ENCODE peak calls at places on chromosomes 4 and X, in four cellular contexts. J is mucosa of descending colon, E is right lobe of liver, K is T-helper 2 cell. G is an unnamed sample.

GRCh38 chr4:84235131-84235530 is 264.0 kb downstream of the NKX6-1 start:
- DNase-seq in E (no peak), K (no peak), J (no peak), G (no peak)

GRCh38 chr4:107044170-107044569 is 8.1 kb upstream of the DKK2 start:
- DNase-seq in J (no peak), E (no peak), K (no peak), G (no peak)

GRCh38 chrX:132480581-132481203 is 8.1 kb downstream of the MBNL3 start:
- DNase-seq in J (peak), E (peak), K (peak), G (no peak)

GRCh38 chr4:38547052-38547451 is 116.9 kb upstream of the KLF3 start:
- DNase-seq in E (no peak), J (no peak), K (no peak), G (no peak)

GRCh38 chrX:10648608-10649007 is 28.2 kb upstream of the MID1 start:
- DNase-seq in K (no peak), E (no peak), J (no peak), G (no peak)

GRCh38 chr4:95215991-95216605 is 332.7 kb downstream of the UNC5C start:
- DNase-seq in E (no peak), J (no peak), K (no peak), G (no peak)

GRCh38 chrX:43165343-43165920 is 387.5 kb upstream of the PPP1R2C start:
- DNase-seq in J (no peak), K (peak), E (no peak), G (no peak)

GRCh38 chr4:55498051-55498450 is 48.7 kb downstream of the CLOCK start:
- DNase-seq in E (no peak), K (no peak), J (no peak), G (no peak)

GRCh38 chrX:44241551-44241950 is 101.9 kb downstream of the EFHC2 start:
- DNase-seq in J (no peak), E (no peak), K (no peak), G (no peak)

GRCh38 chr4:144910753-144911152 is 187.2 kb downstream of the ANAPC10 start:
- DNase-seq in J (no peak), E (no peak), K (no peak), G (no peak)

GRCh38 chr4:184644553-184645307 is 4.5 kb downstream of the CASP3 start:
- DNase-seq in E (no peak), K (peak), J (no peak), G (no peak)

GRCh38 chr4:119209077-119209476 is 3.4 kb upstream of the USP53 start:
- DNase-seq in K (peak), J (no peak), E (no peak), G (no peak)

GRCh38 chrX:323721-324628 is 5.4 kb upstream of the GTPBP6 start:
- DNase-seq in J (peak), E (peak), K (peak), G (no peak)

GRCh38 chrX:153411255-153411987 is at the start of gene ZFP92:
- DNase-seq in E (no peak), K (peak), J (peak), G (no peak)

GRCh38 chrX:40140706-40141499 is 43.1 kb upstream of the BCOR start:
- DNase-seq in J (peak), E (no peak), K (no peak), G (no peak)

GRCh38 chr4:176838611-176839411 is 46.1 kb upstream of the VEGFC start:
- DNase-seq in E (no peak), J (no peak), K (no peak), G (no peak)

GRCh38 chr4:186105721-186106335 is 1.3 kb downstream of the FAM149A start:
- DNase-seq in J (peak), E (no peak), K (no peak), G (no peak)

GRCh38 chrX:30713061-30713525 is 59.9 kb downstream of the GK start:
- DNase-seq in J (peak), K (peak), E (no peak), G (peak)

GRCh38 chr4:5773271-5773555 is 62.2 kb downstream of the EVC start:
- DNase-seq in E (no peak), K (no peak), J (no peak), G (no peak)

G was measured in neuronal stem cell.